ENCODE peak calls at places on chromosomes 13 and 19, in five cellular contexts. K is lower lobe of right lung; E is esophagus muscularis mucosa; F is SJCRH30; P is CD4-positive, alpha-beta T cell. G is an unnamed sample.

GRCh38 chr13:40571338-40571737 is 95.1 kb downstream of the FOXO1 start:
- DNase-seq in K (no peak), E (no peak), F (no peak), P (no peak), G (no peak)

GRCh38 chr19:3113100-3114017 is 19.2 kb downstream of the GNA11 start:
- DNase-seq in K (no peak), E (no peak), F (no peak), P (no peak), G (no peak)

GRCh38 chr13:24217601-24218281 is 57.2 kb downstream of the SPATA13 start:
- DNase-seq in K (no peak), E (no peak), F (peak), P (no peak), G (no peak)

GRCh38 chr13:97108535-97108910 is 113.6 kb upstream of the MBNL2 start:
- DNase-seq in K (no peak), E (no peak), F (no peak), P (no peak), G (no peak)

GRCh38 chr19:39001016-39001415 is 25.5 kb upstream of the FBXO17 start:
- DNase-seq in K (no peak), E (no peak), F (peak), P (no peak), G (no peak)

GRCh38 chr13:95756072-95756471 is 79.1 kb downstream of the DNAJC3 start:
- DNase-seq in K (no peak), E (no peak), F (no peak), P (no peak), G (no peak)

GRCh38 chr13:34886987-34887386 is 55.1 kb upstream of the NBEA start:
- DNase-seq in K (no peak), E (no peak), F (no peak), P (no peak), G (no peak)

GRCh38 chr13:112967666-112968379 is 1.2 kb upstream of the MCF2L start:
- DNase-seq in K (no peak), E (no peak), F (no peak), P (no peak), G (no peak)

GRCh38 chr13:80979035-80979641 is 638.2 kb upstream of the SPRY2 start:
- DNase-seq in K (peak), E (no peak), F (peak), P (no peak), G (peak)

GRCh38 chr13:109479991-109480696 is 306.2 kb downstream of the IRS2 start:
- DNase-seq in K (no peak), E (no peak), F (no peak), P (no peak), G (no peak)

GRCh38 chr13:44474122-44474910 is 100.7 kb downstream of the SERP2 start:
- DNase-seq in K (no peak), E (no peak), F (peak), P (no peak), G (no peak)

GRCh38 chr13:103140001-103140671 is 73.9 kb upstream of the SLC10A2 start:
- DNase-seq in K (no peak), E (no peak), F (peak), P (no peak), G (no peak)

GRCh38 chr13:31053896-31054295 is 107.8 kb downstream of the HSPH1 start:
- DNase-seq in K (no peak), E (no peak), F (no peak), P (no peak), G (no peak)

GRCh38 chr19:30785728-30786127 is 413.5 kb downstream of the ZNF536 start:
- DNase-seq in K (no peak), E (peak), F (peak), P (no peak), G (no peak)

DNA sequence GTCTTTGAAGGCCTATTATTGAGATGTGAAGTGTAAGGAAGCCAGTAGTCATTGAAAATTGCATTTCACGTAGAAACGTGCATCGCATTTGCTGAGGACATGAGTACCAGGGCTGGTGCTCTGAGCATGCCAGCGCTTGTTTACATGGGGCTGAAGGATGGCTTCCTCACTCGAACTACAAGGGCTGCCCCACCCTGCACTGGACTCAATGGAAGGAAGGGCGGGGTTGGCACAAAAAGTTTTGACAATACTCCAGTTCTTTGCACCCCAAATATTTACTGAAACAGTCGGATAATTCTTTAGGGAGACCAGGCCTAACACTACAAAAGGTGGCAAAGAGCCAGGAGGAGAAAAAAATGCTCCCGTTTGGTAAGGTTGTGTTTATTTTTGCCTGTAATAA is 28.9 kb upstream of the MED4 start:
- DNase-seq in K (peak), E (no peak), F (no peak), P (no peak), G (no peak)
- H3K27ac ChIP-seq in K (peak), E (peak), F (no peak), P (no peak), G (no peak)

GRCh38 chr13:110645750-110646149 is 30.4 kb downstream of the NAXD start:
- DNase-seq in K (no peak), E (no peak), F (no peak), P (no peak), G (no peak)
- H3K27ac ChIP-seq in K (no peak), E (no peak), F (no peak), P (no peak), G (no peak)

DNA sequence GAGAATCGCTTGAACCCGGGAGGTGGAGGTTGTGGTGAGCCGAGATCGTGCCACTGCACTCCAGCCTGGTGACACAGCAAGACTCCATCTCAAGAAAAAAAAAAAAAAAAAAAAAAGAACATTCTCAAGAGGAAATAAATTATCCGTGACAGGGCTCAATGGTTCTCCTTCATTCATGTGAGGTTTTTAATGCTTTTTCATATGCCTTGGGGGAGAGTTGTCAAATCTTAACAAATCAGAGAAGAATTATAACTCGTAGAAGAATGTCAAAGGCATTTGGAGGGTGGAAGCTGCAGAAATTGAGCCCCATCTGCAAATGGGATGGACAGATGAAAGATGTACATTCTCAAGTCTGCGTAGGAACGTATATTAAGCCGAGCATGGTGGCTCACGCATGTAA is 34.8 kb upstream of the HOMER3 start:
- DNase-seq in K (no peak), E (no peak), F (no peak), P (no peak), G (no peak)
- H3K27ac ChIP-seq in K (no peak), E (no peak), F (no peak), P (no peak), G (no peak)

DNA sequence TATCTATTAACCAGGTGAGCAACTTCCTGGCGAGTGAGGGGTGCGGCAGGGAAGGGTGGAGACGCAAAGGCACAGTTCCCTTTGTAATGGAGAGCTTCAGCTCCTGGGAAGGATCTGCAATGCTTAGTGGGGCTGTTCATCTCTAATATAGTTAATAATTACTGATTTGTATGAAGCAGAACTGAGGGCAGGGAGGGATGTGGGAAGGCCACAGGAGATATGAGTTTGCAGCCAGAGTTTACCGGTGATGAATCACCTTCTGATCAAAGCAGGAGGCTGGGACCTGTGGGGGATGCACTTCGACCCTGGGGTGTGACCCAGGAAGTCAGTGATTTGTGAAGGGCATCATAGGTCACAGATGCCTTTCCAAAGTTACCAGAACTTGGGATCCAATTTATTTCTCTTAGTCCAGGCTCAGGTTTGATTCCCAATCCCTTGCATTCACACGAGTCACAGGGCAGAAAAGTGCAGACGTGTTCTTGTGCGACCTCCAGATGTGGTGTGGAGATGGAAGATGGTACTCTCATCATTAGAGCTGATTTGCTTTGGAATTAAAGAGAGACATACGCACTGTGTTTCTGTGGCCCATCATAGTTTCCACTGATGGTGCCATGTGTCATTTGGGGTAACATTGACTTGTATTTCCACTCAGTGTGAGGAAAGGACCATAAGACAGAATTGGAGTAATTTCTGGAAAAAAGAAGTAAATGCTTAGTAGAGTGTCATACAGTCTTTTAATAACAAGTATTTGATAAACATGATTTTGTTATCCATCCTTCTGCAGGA is 55.0 kb downstream of the LRCH1 start:
- DNase-seq in K (no peak), E (no peak), F (no peak), P (no peak), G (no peak)
- H3K27ac ChIP-seq in K (no peak), E (peak), F (no peak), P (no peak), G (no peak)

GRCh38 chr19:16473875-16474397 is 2.2 kb upstream of the EPS15L1 start:
- DNase-seq in K (no peak), E (no peak), F (no peak), P (no peak), G (no peak)
- H3K27ac ChIP-seq in K (no peak), E (no peak), F (no peak), P (no peak), G (no peak)

DNA sequence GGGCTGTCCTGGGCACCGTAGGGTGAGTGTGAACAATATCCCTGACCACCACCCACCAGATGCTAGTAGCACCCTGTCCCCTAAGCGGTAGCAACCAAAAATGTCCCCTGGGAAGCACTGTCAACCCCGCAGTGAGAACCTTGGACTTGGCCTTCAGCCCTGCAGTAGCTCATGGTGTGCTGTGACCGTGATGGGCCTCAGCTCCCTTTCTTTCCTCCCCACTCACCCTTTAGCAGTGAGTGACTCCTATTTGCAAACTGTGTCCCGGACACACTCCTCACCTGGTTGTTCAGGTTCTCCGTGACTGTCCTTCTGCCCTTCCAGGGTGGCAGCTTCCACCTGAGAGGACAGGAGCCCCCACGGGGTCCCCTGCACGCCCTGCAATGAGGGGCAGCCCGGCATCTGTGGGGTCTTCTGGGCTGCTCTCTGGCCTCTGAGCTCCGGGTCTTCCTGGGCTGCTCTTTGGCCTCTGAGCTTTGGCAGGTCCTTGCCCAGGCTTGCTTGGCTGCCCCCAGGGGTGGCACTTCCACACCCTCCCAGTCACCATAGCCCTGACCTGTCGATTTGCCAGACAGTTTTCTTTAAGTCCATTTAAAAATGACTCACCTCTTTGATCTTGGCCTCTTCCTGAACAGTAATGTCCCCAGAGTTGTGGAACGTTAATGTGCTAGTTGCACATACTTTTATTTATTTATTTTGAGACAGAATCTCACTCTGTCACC is 3.8 kb downstream of the KDM4B start:
- DNase-seq in K (no peak), E (no peak), F (no peak), P (no peak), G (no peak)
- H3K27ac ChIP-seq in K (peak), E (peak), F (no peak), P (no peak), G (no peak)

GRCh38 chr13:48232420-48233096 is 448 bp upstream of the ITM2B start:
- DNase-seq in K (no peak), E (no peak), F (no peak), P (no peak), G (no peak)

GRCh38 chr13:48230541-48230940 is 2.5 kb upstream of the ITM2B start:
- DNase-seq in K (no peak), E (no peak), F (no peak), P (no peak), G (no peak)

GRCh38 chr13:48233097-48233885 is at the start of gene ITM2B:
- DNase-seq in K (peak), E (no peak), F (peak), P (peak), G (peak)

GRCh38 chr13:48231080-48231479 is 1.9 kb upstream of the ITM2B start:
- DNase-seq in K (no peak), E (no peak), F (no peak), P (no peak), G (no peak)

GRCh38 chr13:48231948-48232347 is 1.1 kb upstream of the ITM2B start:
- DNase-seq in K (no peak), E (no peak), F (no peak), P (no peak), G (no peak)
- H3K27ac ChIP-seq in K (peak), E (peak), F (no peak), P (peak), G (peak)